ENCODE peak calls at places on chromosomes 16 and 17, in six cellular contexts. R is breast epithelium, Z is ovary, W is A549, F is adrenal gland, V is GM12891. Y is an unnamed sample.

GRCh38 chr17:36550491-36551417 is 6.0 kb downstream of the GGNBP2 start:
- DNase-seq in R (no peak), Z (no peak), W (no peak), F (no peak), V (no peak), Y (no peak)

GRCh38 chr17:3710951-3711383 is 12.7 kb upstream of the HASPIN start:
- DNase-seq in R (no peak), Z (no peak), W (no peak), F (no peak), V (peak; percentile 72), Y (no peak)

GRCh38 chr17:42525221-42525620 is 10.8 kb upstream of the NAGLU start:
- DNase-seq in R (no peak), Z (no peak), W (no peak), F (no peak), V (no peak), Y (no peak)

GRCh38 chr17:16947470-16947869 is 24.4 kb downstream of the TNFRSF13B start:
- DNase-seq in R (no peak), Z (no peak), W (no peak), F (no peak), V (no peak), Y (no peak)

GRCh38 chr17:4717791-4718190 is 7.4 kb downstream of the ARRB2 start:
- DNase-seq in R (no peak), Z (no peak), W (no peak), F (no peak), V (no peak), Y (no peak)

GRCh38 chr16:50547340-50547865 is 793 bp upstream of the NKD1 start:
- DNase-seq in R (peak; percentile 23), Z (peak; percentile 68), W (peak; percentile 68), F (peak; percentile 47), V (peak; percentile 52), Y (no peak)

GRCh38 chr17:82881292-82881823 is 41.5 kb upstream of the ZNF750 start:
- DNase-seq in R (no peak), Z (no peak), W (no peak), F (no peak), V (no peak), Y (no peak)

GRCh38 chr16:67858448-67858993 is 11.0 kb upstream of the CENPT start:
- DNase-seq in R (no peak), Z (no peak), W (no peak), F (no peak), V (no peak), Y (no peak)

GRCh38 chr16:75306102-75306762 is 54.8 kb upstream of the BCAR1 start:
- DNase-seq in R (no peak), Z (no peak), W (peak; percentile 54), F (no peak), V (no peak), Y (no peak)
- TF ChIP-seq POLR2A in R (no peak), Z (no peak), W (no peak), F (no peak), V (no peak), Y (no peak)

GRCh38 chr16:1448536-1449116 is 4.3 kb upstream of the CCDC154 start:
- DNase-seq in R (no peak), Z (no peak), W (no peak), F (no peak), V (no peak), Y (no peak)
- TF ChIP-seq POLR2A in R (no peak), Z (no peak), W (no peak), F (no peak), V (no peak), Y (no peak)

GRCh38 chr17:49739662-49740271 is 24.2 kb downstream of the FAM117A start:
- DNase-seq in R (peak; percentile 77), Z (peak; percentile 78), W (no peak), F (peak; percentile 84), V (no peak), Y (peak; percentile 96)
- TF ChIP-seq POLR2A in R (no peak), Z (no peak), W (no peak), F (no peak), V (no peak), Y (no peak)

DNA sequence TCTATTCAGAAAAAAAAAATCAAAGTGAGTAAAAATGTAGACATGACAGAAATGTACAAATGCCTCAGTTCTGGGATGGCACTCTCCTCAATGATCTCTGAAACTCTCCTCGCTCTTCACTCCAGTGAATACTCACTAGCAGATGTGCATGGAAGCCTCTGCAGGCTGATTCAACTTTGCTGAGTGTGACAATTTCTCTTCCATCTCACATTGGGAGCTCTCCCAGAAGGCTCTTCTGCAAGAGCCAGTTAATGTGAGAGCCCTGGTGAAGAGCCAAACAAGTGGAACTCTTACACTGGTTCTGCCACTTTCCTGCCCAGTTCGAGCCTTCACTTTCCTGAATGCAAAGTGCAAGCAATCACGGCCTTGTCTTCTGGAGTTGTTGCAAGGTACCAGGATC is 147.1 kb upstream of the IRX6 start:
- DNase-seq in R (no peak), Z (no peak), W (no peak), F (no peak), V (no peak), Y (no peak)
- TF ChIP-seq POLR2A in R (no peak), Z (no peak), W (no peak), F (no peak), V (no peak), Y (no peak)

Y was measured in lower leg skin.